ENCODE peak calls at places on chromosomes 16 and 17, in four cellular contexts. One of them, this sample, is unnamed.

GRCh38 chr16:67190448-67191399 is 788 bp upstream of the EXOC3L1 start:
- DNase-seq in dorsolateral prefrontal cortex: no peak
- DNase-seq in naive thymus-derived CD8-positive, alpha-beta T cell: no peak
- DNase-seq in activated CD4-positive, alpha-beta T cell treated with anti-CD3 and anti-CD28 coated beads, Interleukin-2, amount 50 U/mL, for 24 hours: no peak
- DNase-seq in this sample: no peak

GRCh38 chr17:29384901-29385300 is 5.3 kb upstream of the TAOK1 start:
- DNase-seq in activated CD4-positive, alpha-beta T cell treated with anti-CD3 and anti-CD28 coated beads, Interleukin-2, amount 50 U/mL, for 24 hours: no peak
- DNase-seq in naive thymus-derived CD8-positive, alpha-beta T cell: no peak
- DNase-seq in dorsolateral prefrontal cortex: no peak
- DNase-seq in this sample: no peak

GRCh38 chr16:67399218-67399733 is 6.0 kb upstream of the TPPP3 start:
- DNase-seq in dorsolateral prefrontal cortex: no peak
- DNase-seq in naive thymus-derived CD8-positive, alpha-beta T cell: peak; percentile 30
- DNase-seq in activated CD4-positive, alpha-beta T cell treated with anti-CD3 and anti-CD28 coated beads, Interleukin-2, amount 50 U/mL, for 24 hours: no peak
- DNase-seq in this sample: peak; percentile 23

GRCh38 chr17:40191237-40192208 is 14.3 kb downstream of the RAPGEFL1 start:
- DNase-seq in dorsolateral prefrontal cortex: peak; percentile 78
- DNase-seq in activated CD4-positive, alpha-beta T cell treated with anti-CD3 and anti-CD28 coated beads, Interleukin-2, amount 50 U/mL, for 24 hours: peak; percentile 44
- DNase-seq in naive thymus-derived CD8-positive, alpha-beta T cell: peak; percentile 52
- DNase-seq in this sample: peak; percentile 62

GRCh38 chr16:710500-711075 is 4.3 kb upstream of the METRN start:
- DNase-seq in activated CD4-positive, alpha-beta T cell treated with anti-CD3 and anti-CD28 coated beads, Interleukin-2, amount 50 U/mL, for 24 hours: no peak
- DNase-seq in naive thymus-derived CD8-positive, alpha-beta T cell: no peak
- DNase-seq in dorsolateral prefrontal cortex: no peak
- DNase-seq in this sample: no peak

GRCh38 chr16:69057400-69058378 is 47.8 kb upstream of the HAS3 start:
- DNase-seq in dorsolateral prefrontal cortex: no peak
- DNase-seq in naive thymus-derived CD8-positive, alpha-beta T cell: no peak
- DNase-seq in activated CD4-positive, alpha-beta T cell treated with anti-CD3 and anti-CD28 coated beads, Interleukin-2, amount 50 U/mL, for 24 hours: no peak
- DNase-seq in this sample: no peak

GRCh38 chr17:69030145-69030544 is 30.6 kb downstream of the ABCA9 start:
- DNase-seq in activated CD4-positive, alpha-beta T cell treated with anti-CD3 and anti-CD28 coated beads, Interleukin-2, amount 50 U/mL, for 24 hours: no peak
- DNase-seq in dorsolateral prefrontal cortex: no peak
- DNase-seq in naive thymus-derived CD8-positive, alpha-beta T cell: no peak
- DNase-seq in this sample: no peak

GRCh38 chr16:8568231-8568617 is 22.1 kb downstream of the TMEM114 start:
- DNase-seq in dorsolateral prefrontal cortex: no peak
- DNase-seq in naive thymus-derived CD8-positive, alpha-beta T cell: no peak
- DNase-seq in activated CD4-positive, alpha-beta T cell treated with anti-CD3 and anti-CD28 coated beads, Interleukin-2, amount 50 U/mL, for 24 hours: no peak
- DNase-seq in this sample: no peak

GRCh38 chr16:24035127-24035842 is 199.5 kb downstream of the PRKCB start:
- DNase-seq in activated CD4-positive, alpha-beta T cell treated with anti-CD3 and anti-CD28 coated beads, Interleukin-2, amount 50 U/mL, for 24 hours: no peak
- DNase-seq in dorsolateral prefrontal cortex: no peak
- DNase-seq in naive thymus-derived CD8-positive, alpha-beta T cell: peak; percentile 6
- DNase-seq in this sample: no peak

GRCh38 chr16:88854306-88855111 is 2.2 kb downstream of the GALNS start:
- DNase-seq in activated CD4-positive, alpha-beta T cell treated with anti-CD3 and anti-CD28 coated beads, Interleukin-2, amount 50 U/mL, for 24 hours: no peak
- DNase-seq in dorsolateral prefrontal cortex: no peak
- DNase-seq in naive thymus-derived CD8-positive, alpha-beta T cell: peak; percentile 43
- DNase-seq in this sample: peak; percentile 63

GRCh38 chr17:31838641-31839225 is 20.3 kb downstream of the COPRS start:
- DNase-seq in activated CD4-positive, alpha-beta T cell treated with anti-CD3 and anti-CD28 coated beads, Interleukin-2, amount 50 U/mL, for 24 hours: no peak
- DNase-seq in dorsolateral prefrontal cortex: no peak
- DNase-seq in naive thymus-derived CD8-positive, alpha-beta T cell: no peak
- DNase-seq in this sample: no peak

GRCh38 chr17:73069846-73070245 is 22.6 kb downstream of the SLC39A11 start:
- DNase-seq in naive thymus-derived CD8-positive, alpha-beta T cell: no peak
- DNase-seq in dorsolateral prefrontal cortex: no peak
- DNase-seq in activated CD4-positive, alpha-beta T cell treated with anti-CD3 and anti-CD28 coated beads, Interleukin-2, amount 50 U/mL, for 24 hours: no peak
- DNase-seq in this sample: no peak

GRCh38 chr17:83113381-83113780 is 34.0 kb downstream of the METRNL start:
- DNase-seq in dorsolateral prefrontal cortex: no peak
- DNase-seq in activated CD4-positive, alpha-beta T cell treated with anti-CD3 and anti-CD28 coated beads, Interleukin-2, amount 50 U/mL, for 24 hours: no peak
- DNase-seq in naive thymus-derived CD8-positive, alpha-beta T cell: no peak
- DNase-seq in this sample: no peak

GRCh38 chr16:5541356-5541755 is 443.8 kb upstream of the EEF2KMT start:
- DNase-seq in activated CD4-positive, alpha-beta T cell treated with anti-CD3 and anti-CD28 coated beads, Interleukin-2, amount 50 U/mL, for 24 hours: no peak
- DNase-seq in naive thymus-derived CD8-positive, alpha-beta T cell: no peak
- DNase-seq in dorsolateral prefrontal cortex: no peak
- DNase-seq in this sample: no peak

GRCh38 chr17:74011963-74012362 is 191.5 kb upstream of the RPL38 start:
- DNase-seq in dorsolateral prefrontal cortex: no peak
- DNase-seq in activated CD4-positive, alpha-beta T cell treated with anti-CD3 and anti-CD28 coated beads, Interleukin-2, amount 50 U/mL, for 24 hours: no peak
- DNase-seq in naive thymus-derived CD8-positive, alpha-beta T cell: no peak
- DNase-seq in this sample: no peak

GRCh38 chr16:61834082-61834481 is 202.2 kb downstream of the CDH8 start:
- DNase-seq in dorsolateral prefrontal cortex: no peak
- DNase-seq in activated CD4-positive, alpha-beta T cell treated with anti-CD3 and anti-CD28 coated beads, Interleukin-2, amount 50 U/mL, for 24 hours: no peak
- DNase-seq in naive thymus-derived CD8-positive, alpha-beta T cell: no peak
- DNase-seq in this sample: no peak

This sample was measured in stimulated activated naive B cell treated with anti-CD40 and anti-IgM and Interleukin-4, amounts not matched to agents 10 μg/mL and 1 μg/mL and 100 μg/mL, for 72 hours.